ENCODE peak calls at places on chromosomes 7 and 10, in eight cellular contexts. H is hepatocyte, L is mucosa of descending colon, C is cardiac muscle cell, Z is neural progenitor cell, J is gastrocnemius medialis, K is GM06990, U is epithelial cell of esophagus. A is an unnamed sample.

GRCh38 chr7:99029481-99030144 is 114.3 kb downstream of the SMURF1 start:
- DNase-seq in H (no peak), L (no peak), C (no peak), Z (no peak), J (no peak), K (no peak), U (no peak), A (no peak)

GRCh38 chr7:84484502-84485079 is 290.0 kb upstream of the SEMA3A start:
- DNase-seq in H (no peak), L (no peak), C (no peak), Z (no peak), J (no peak), K (no peak), U (peak; percentile 19), A (no peak)

GRCh38 chr7:104982308-104982755 is 31.7 kb upstream of the KMT2E start:
- DNase-seq in H (peak; percentile 46), L (peak; percentile 22), C (no peak), Z (no peak), J (no peak), K (no peak), U (no peak), A (no peak)

GRCh38 chr10:69676301-69676700 is 46.3 kb downstream of the FAM241B start:
- DNase-seq in H (no peak), L (no peak), C (no peak), Z (no peak), J (no peak), K (no peak), U (no peak), A (no peak)

GRCh38 chr7:69517985-69518731 is 80.1 kb upstream of the AUTS2 start:
- DNase-seq in H (no peak), L (no peak), C (no peak), Z (peak; percentile 92), J (peak; percentile 30), K (no peak), U (no peak), A (no peak)

GRCh38 chr10:69474688-69475432 is 23.6 kb downstream of the TSPAN15 start:
- DNase-seq in H (peak; percentile 67), L (no peak), C (no peak), Z (no peak), J (peak; percentile 56), K (no peak), U (peak; percentile 74), A (no peak)

GRCh38 chr10:11521860-11522259 is 89.6 kb downstream of the USP6NL start:
- DNase-seq in H (no peak), L (no peak), C (no peak), Z (no peak), J (no peak), K (no peak), U (peak; percentile 57), A (no peak)

GRCh38 chr7:105776068-105776790 is 100.2 kb downstream of the ATXN7L1 start:
- DNase-seq in H (peak; percentile 54), L (peak; percentile 20), C (peak; percentile 39), Z (peak; percentile 51), J (peak; percentile 74), K (no peak), U (peak; percentile 82), A (peak; percentile 60)

GRCh38 chr10:13271552-13272163 is 28.2 kb downstream of the PHYH start:
- DNase-seq in H (peak; percentile 38), L (peak; percentile 44), C (peak; percentile 29), Z (peak; percentile 68), J (peak; percentile 5), K (peak; percentile 39), U (peak; percentile 16), A (no peak)

GRCh38 chr7:90188281-90188680 is 23.3 kb upstream of the STEAP2 start:
- DNase-seq in H (peak; percentile 31), L (peak; percentile 77), C (no peak), Z (no peak), J (no peak), K (no peak), U (no peak), A (no peak)

GRCh38 chr7:139490130-139490529 is 6.7 kb upstream of the KLRG2 start:
- DNase-seq in H (no peak), L (peak; percentile 39), C (no peak), Z (no peak), J (no peak), K (no peak), U (peak; percentile 77), A (peak; percentile 92)

DNA sequence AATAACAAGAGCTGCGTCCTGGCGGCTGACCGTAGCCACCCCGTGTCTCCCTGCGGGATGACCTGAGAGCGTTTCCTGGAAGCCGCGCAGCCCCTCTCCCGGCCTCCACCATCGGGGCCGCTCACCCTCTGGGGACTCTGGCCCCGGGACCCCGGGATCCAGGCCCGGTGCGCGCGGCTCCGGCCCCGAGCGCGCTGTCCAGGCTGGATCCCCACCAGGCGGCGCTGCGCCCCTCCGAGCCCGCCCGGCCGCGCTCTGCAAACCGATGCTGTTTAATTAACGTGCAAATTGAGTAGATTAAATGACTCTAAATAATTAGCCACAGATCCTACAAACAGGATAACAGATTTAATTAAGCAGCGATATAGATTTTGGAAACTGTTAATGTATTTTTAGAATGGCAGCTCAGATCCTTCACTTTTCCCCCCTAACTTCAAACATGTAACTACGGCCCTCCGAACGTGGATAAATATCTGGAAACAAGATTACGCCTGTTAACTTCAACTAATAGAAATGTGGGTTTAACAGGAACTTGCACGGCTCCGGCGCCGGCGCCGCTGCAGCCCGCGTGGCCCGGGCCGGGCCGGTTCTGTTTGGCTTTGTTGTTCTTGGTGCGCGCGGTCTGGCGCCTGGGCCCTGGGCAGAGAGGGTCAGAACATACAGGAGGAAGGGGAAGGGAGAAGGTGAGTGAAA is 7.1 kb upstream of the UNCX start:
- DNase-seq in H (peak; percentile 49), L (peak; percentile 41), C (peak; percentile 60), Z (peak; percentile 85), J (no peak), K (peak; percentile 44), U (peak; percentile 16), A (no peak)
- TF ChIP-seq CTCF in H (peak; percentile 79), L (peak; percentile 51), C (peak; percentile 76), Z (peak; percentile 97), J (peak; percentile 37), K (peak; percentile 53), U (peak; percentile 44), A (peak; percentile 81)

GRCh38 chr7:151686016-151686766 is 166.5 kb upstream of the RHEB start:
- DNase-seq in H (peak; percentile 45), L (no peak), C (no peak), Z (no peak), J (no peak), K (no peak), U (no peak), A (no peak)

GRCh38 chr7:151688236-151688780 is 168.6 kb upstream of the RHEB start:
- DNase-seq in H (no peak), L (no peak), C (no peak), Z (no peak), J (no peak), K (no peak), U (no peak), A (no peak)

GRCh38 chr7:151689196-151689971 is 169.7 kb upstream of the RHEB start:
- DNase-seq in H (no peak), L (no peak), C (peak; percentile 40), Z (no peak), J (no peak), K (no peak), U (peak; percentile 60), A (no peak)

GRCh38 chr7:151686826-151687225 is 167.1 kb upstream of the RHEB start:
- DNase-seq in H (no peak), L (no peak), C (no peak), Z (no peak), J (no peak), K (no peak), U (no peak), A (no peak)

DNA sequence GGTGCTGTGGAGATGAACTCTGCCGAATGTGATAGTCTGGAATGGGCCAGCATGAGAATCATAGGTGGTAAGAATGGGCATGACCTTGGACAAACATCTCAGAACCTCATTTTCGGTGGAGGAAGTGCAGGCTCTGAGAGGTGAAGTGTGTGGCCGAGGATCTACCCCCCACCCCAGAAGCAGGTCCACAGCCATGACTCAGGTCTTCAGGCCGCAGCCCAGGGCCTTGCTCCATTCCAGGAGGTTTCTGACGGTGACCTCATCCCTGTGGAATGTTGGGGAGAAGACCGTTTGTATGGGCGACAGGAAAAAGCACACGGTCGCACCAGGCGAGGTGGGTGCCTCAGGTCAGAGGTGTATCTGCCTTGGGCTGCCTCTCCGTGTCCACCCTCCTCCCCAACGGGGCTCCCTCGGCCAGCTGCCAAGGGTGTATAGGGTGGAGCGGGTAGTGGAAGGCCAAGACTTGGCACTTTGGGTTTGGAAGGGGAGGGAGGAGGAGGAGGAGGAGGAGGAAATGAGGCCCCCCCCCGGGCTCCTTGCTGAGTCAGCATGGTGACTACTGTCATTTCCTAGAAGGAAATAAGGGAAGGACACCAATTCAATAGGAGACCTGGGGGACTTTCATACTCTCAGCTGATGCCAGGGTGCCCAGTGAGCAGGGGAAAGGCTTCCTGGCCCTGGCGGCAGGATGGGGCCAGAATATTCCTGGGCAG is 168.0 kb upstream of the RHEB start:
- DNase-seq in H (peak; percentile 88), L (no peak), C (peak; percentile 48), Z (peak; percentile 54), J (peak; percentile 40), K (no peak), U (peak; percentile 94), A (peak; percentile 91)
- H3K4me3 ChIP-seq in H (no peak overlapping the region), L (no peak overlapping the region), C (no peak overlapping the region), Z (no peak overlapping the region), J (no peak overlapping the region), K (no peak overlapping the region), U (no peak overlapping the region), A (peak overlapping the region; percentile 28)

GRCh38 chr7:36638140-36638539 is 86.2 kb downstream of the AOAH start:
- DNase-seq in H (no peak), L (no peak), C (no peak), Z (peak; percentile 51), J (no peak), K (no peak), U (no peak), A (no peak)
- TF ChIP-seq CTCF in H (no peak), L (no peak), C (no peak), Z (peak; percentile 4), J (no peak), K (no peak), U (no peak), A (no peak)

GRCh38 chr10:24451325-24451820 is 242.4 kb downstream of the KIAA1217 start:
- DNase-seq in H (no peak), L (no peak), C (no peak), Z (no peak), J (no peak), K (no peak), U (no peak), A (no peak)

GRCh38 chr10:24448351-24449009 is 239.5 kb downstream of the KIAA1217 start:
- DNase-seq in H (no peak), L (no peak), C (no peak), Z (no peak), J (no peak), K (no peak), U (peak; percentile 52), A (no peak)

GRCh38 chr10:24449769-24450310 is 240.9 kb downstream of the KIAA1217 start:
- DNase-seq in H (no peak), L (no peak), C (no peak), Z (no peak), J (no peak), K (no peak), U (no peak), A (no peak)

GRCh38 chr10:24446739-24447138 is 237.8 kb downstream of the KIAA1217 start:
- DNase-seq in H (no peak), L (no peak), C (no peak), Z (no peak), J (peak; percentile 50), K (no peak), U (no peak), A (no peak)

DNA sequence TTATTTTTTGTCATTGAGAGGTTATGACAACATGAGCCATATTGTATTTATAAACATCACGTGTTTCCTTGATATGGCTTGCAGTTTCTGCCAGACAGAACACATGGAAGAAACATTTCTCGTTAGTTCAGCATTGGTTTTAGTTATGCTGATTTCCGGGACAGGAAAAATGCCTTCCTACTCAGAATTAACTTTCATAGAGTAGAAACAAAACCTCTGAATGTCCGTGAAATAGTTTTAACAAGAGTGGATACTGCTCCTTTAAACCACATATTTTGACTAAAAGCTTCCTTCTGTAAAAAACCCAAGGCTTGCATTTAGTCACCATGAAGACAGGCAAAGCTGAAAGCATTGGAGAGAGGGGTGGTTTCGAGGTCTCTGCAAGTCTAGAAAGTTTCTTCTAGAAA is 240.4 kb downstream of the KIAA1217 start:
- DNase-seq in H (no peak), L (no peak), C (no peak), Z (no peak), J (no peak), K (peak; percentile 49), U (no peak), A (no peak)
- H3K4me3 ChIP-seq in H (no peak overlapping the region), L (peak overlapping the region; percentile 3), C (no peak overlapping the region), Z (no peak overlapping the region), J (peak overlapping the region; percentile 53), K (peak overlapping the region; percentile 23), U (no peak overlapping the region), A (peak overlapping the region; percentile 12)